ENCODE peak calls at places on chromosomes 1 and 21, in four cellular contexts. One of them, this sample, is unnamed. For H3K36me3, the result is how much of the 10 kb centered on the place peaks cover.

GRCh38 chr1:208302702-208303101 is 58.5 kb upstream of the PLXNA2 start:
- DNase-seq in ovary: no peak
- DNase-seq in uterus: no peak
- DNase-seq in stomach: no peak
- DNase-seq in this sample: no peak

GRCh38 chr1:56024155-56024554 is 555.2 kb downstream of the PLPP3 start:
- DNase-seq in stomach: no peak
- DNase-seq in ovary: no peak
- DNase-seq in uterus: no peak
- DNase-seq in this sample: no peak

GRCh38 chr1:17053071-17053684 is 654 bp downstream of the SDHB start:
- DNase-seq in ovary: no peak
- DNase-seq in uterus: no peak
- DNase-seq in stomach: no peak
- DNase-seq in this sample: no peak

GRCh38 chr1:17119076-17119743 is at the start of gene PADI2:
- DNase-seq in stomach: peak
- DNase-seq in ovary: peak
- DNase-seq in uterus: no peak
- DNase-seq in this sample: no peak

GRCh38 chr1:47986741-47987140 is 10.4 kb downstream of the TRABD2B start:
- DNase-seq in stomach: no peak
- DNase-seq in uterus: peak
- DNase-seq in ovary: no peak
- DNase-seq in this sample: no peak

GRCh38 chr1:5977494-5978444 is 14.5 kb downstream of the NPHP4 start:
- DNase-seq in stomach: no peak
- DNase-seq in uterus: no peak
- DNase-seq in ovary: peak
- DNase-seq in this sample: no peak

GRCh38 chr1:43477716-43478115 is 24.0 kb upstream of the HYI start:
- DNase-seq in stomach: no peak
- DNase-seq in uterus: no peak
- DNase-seq in ovary: no peak
- DNase-seq in this sample: no peak

GRCh38 chr1:227370463-227371254 is 52.4 kb upstream of the CDC42BPA start:
- DNase-seq in stomach: no peak
- DNase-seq in uterus: no peak
- DNase-seq in ovary: no peak
- DNase-seq in this sample: no peak

GRCh38 chr21:29647353-29647781 is 292.4 kb downstream of the GRIK1 start:
- DNase-seq in uterus: no peak
- DNase-seq in ovary: no peak
- DNase-seq in stomach: no peak
- DNase-seq in this sample: no peak

DNA sequence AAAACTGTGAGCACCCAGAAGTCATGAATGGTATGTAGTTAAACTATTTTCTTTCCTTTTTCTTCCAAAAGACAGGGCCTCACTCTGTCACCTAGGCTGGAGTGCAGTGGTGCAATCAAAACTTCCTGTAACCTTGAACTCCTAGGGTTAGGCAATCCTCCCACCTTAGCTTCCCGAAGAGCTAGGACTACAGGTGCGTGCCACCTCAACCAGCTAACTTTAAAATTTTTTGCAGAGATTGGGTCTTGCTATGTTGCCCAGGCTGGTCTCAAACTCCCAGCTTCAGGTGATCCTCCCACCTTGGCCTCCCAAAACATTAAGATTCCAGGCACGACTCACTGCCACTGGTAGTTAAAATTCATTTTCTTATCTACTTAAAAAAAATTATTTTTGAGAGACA is 62.5 kb downstream of the GATAD2B start:
- DNase-seq in uterus: no peak
- DNase-seq in stomach: no peak
- DNase-seq in ovary: no peak
- DNase-seq in this sample: no peak
- H3K36me3 ChIP-seq in uterus: under half
- H3K36me3 ChIP-seq in stomach: under half
- H3K36me3 ChIP-seq in ovary: under half
- H3K36me3 ChIP-seq in this sample: under half

DNA sequence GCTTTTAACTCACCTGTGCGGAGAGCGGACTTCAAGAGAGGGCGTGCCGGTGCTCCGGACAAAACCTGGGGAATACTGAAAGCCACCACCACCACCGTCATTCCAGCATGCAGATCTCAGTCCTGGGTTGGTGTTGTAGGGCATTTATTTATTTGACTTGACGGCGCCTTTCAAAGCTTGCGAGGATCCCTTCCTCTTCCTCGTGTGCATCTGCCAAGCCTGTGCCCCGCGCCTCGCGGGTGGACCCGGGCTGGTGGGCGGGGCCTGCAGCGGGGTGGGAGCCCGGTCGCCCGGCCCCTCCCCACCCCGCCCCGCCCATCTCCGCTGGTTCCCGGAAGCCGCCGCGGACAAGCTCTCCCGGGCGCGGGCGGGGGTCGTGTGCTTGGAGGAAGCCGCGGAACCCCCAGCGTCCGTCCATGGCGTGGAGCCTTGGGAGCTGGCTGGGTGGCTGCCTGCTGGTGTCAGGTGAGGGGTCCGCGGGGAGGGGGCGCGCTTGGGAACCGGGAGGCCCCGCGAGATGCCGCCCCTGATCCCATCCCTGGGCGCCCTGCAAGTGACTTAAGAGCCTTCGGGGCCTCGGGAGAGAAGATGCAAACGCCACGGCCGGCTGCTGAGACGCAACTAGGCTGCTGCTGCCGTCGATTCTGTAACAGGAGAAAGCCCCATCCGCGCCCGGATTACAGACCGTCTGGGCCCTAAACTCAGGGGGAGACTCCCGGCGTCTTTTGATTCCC is at the start of gene IL10RB:
- DNase-seq in stomach: peak
- DNase-seq in ovary: peak
- DNase-seq in uterus: peak
- DNase-seq in this sample: peak
- TF ChIP-seq POLR2A in stomach: no peak
- TF ChIP-seq POLR2A in ovary: peak
- TF ChIP-seq POLR2A in uterus: peak
- TF ChIP-seq POLR2A in this sample: peak

GRCh38 chr1:110235181-110235838 is 25.2 kb downstream of the KCNC4 start:
- DNase-seq in ovary: peak
- DNase-seq in stomach: peak
- DNase-seq in uterus: peak
- DNase-seq in this sample: no peak

GRCh38 chr1:110233861-110234260 is 23.7 kb downstream of the KCNC4 start:
- DNase-seq in uterus: no peak
- DNase-seq in stomach: no peak
- DNase-seq in ovary: no peak
- DNase-seq in this sample: no peak

GRCh38 chr1:110234691-110235090 is 24.6 kb downstream of the KCNC4 start:
- DNase-seq in uterus: no peak
- DNase-seq in stomach: no peak
- DNase-seq in ovary: no peak
- DNase-seq in this sample: no peak

GRCh38 chr1:110237406-110238152 is 27.5 kb downstream of the KCNC4 start:
- DNase-seq in ovary: no peak
- DNase-seq in stomach: no peak
- DNase-seq in uterus: no peak
- DNase-seq in this sample: no peak

GRCh38 chr1:110235839-110236682 is 25.9 kb downstream of the KCNC4 start:
- DNase-seq in uterus: no peak
- DNase-seq in ovary: peak
- DNase-seq in stomach: no peak
- DNase-seq in this sample: no peak
- H3K36me3 ChIP-seq in uterus: under half
- H3K36me3 ChIP-seq in ovary: under half
- H3K36me3 ChIP-seq in stomach: under half
- H3K36me3 ChIP-seq in this sample: under half

DNA sequence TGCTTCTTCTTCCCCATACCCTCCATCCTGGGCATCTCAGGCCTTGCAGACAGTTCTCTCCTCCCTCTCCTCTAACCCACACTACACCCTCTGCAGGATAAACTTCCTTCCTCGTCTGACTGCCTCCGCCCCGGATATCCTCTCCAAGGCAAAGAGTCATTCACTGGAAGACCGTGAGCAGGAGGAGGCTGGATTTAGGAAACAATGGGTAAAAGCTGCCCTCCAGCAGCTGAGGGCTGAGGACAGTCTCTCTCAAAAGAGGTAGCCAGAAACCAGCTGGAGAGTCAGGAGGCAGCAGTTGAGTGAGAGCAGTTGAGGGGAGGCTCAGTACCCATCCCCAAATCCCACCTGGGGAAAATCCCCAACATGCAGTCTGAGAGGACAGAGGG is 1.4 kb downstream of the CSRP1 start:
- DNase-seq in ovary: no peak
- DNase-seq in stomach: no peak
- DNase-seq in uterus: peak
- DNase-seq in this sample: no peak
- TF ChIP-seq POLR2A in ovary: no peak
- TF ChIP-seq POLR2A in stomach: no peak
- TF ChIP-seq POLR2A in uterus: peak
- TF ChIP-seq POLR2A in this sample: no peak

This sample was measured in tibial nerve.